ENCODE peak calls at places on chromosomes 7 and 10, in ten cellular contexts. J is SK-N-SH, R is K562, S is upper lobe of left lung, N is sigmoid colon, M is stomach, A is HepG2, V is H1, G is transverse colon, H is suprapubic skin. Q is an unnamed sample.

GRCh38 chr7:23275906-23276305 is 23.2 kb upstream of the MALSU1 start:
- DNase-seq in J (no peak), R (no peak), S (no peak), N (no peak), M (no peak), A (no peak), V (no peak), G (no peak), H (no peak), Q (no peak)

GRCh38 chr10:28788252-28788651 is 110.9 kb downstream of the BAMBI start:
- DNase-seq in J (no peak), R (no peak), S (no peak), N (no peak), M (no peak), A (no peak), V (no peak), G (no peak), H (no peak), Q (no peak)

GRCh38 chr10:80161321-80162084 is 29.0 kb downstream of the PLAC9 start:
- DNase-seq in J (peak; percentile 50), R (peak; percentile 52), S (no peak), N (no peak), M (no peak), A (peak; percentile 55), V (no peak), G (no peak), H (no peak), Q (no peak)

GRCh38 chr7:50717186-50717585 is 65.5 kb downstream of the GRB10 start:
- DNase-seq in J (no peak), R (no peak), S (no peak), N (no peak), M (no peak), A (no peak), V (no peak), G (no peak), H (no peak), Q (no peak)

GRCh38 chr10:33965795-33966581 is 631.5 kb upstream of the NRP1 start:
- DNase-seq in J (no peak), R (no peak), S (peak; percentile 22), N (no peak), M (no peak), A (peak; percentile 32), V (no peak), G (no peak), H (no peak), Q (no peak)

GRCh38 chr10:110897184-110897583 is 21.8 kb downstream of the BBIP1 start:
- DNase-seq in J (no peak), R (no peak), S (no peak), N (no peak), M (no peak), A (no peak), V (no peak), G (no peak), H (no peak), Q (no peak)

GRCh38 chr10:52979295-52980025 is 206.9 kb upstream of the MBL2 start:
- DNase-seq in J (no peak), R (no peak), S (no peak), N (no peak), M (no peak), A (no peak), V (no peak), G (no peak), H (no peak), Q (no peak)

GRCh38 chr10:31886885-31887284 is 41.7 kb downstream of the ARHGAP12 start:
- DNase-seq in J (no peak), R (no peak), S (no peak), N (no peak), M (no peak), A (no peak), V (no peak), G (no peak), H (no peak), Q (no peak)

GRCh38 chr10:79241990-79242619 is 105.2 kb upstream of the PPIF start:
- DNase-seq in J (peak; percentile 83), R (peak; percentile 54), S (peak; percentile 84), N (peak; percentile 88), M (peak; percentile 58), A (no peak), V (no peak), G (peak; percentile 64), H (peak; percentile 84), Q (no peak)

GRCh38 chr7:8702807-8703206 is 269.4 kb downstream of the NXPH1 start:
- DNase-seq in J (no peak), R (no peak), S (no peak), N (no peak), M (no peak), A (no peak), V (no peak), G (no peak), H (no peak), Q (no peak)

GRCh38 chr7:46145412-46145811 is 224.3 kb upstream of the IGFBP3 start:
- DNase-seq in J (no peak), R (no peak), S (no peak), N (no peak), M (no peak), A (peak; percentile 73), V (peak; percentile 79), G (no peak), H (no peak), Q (no peak)

GRCh38 chr7:89133357-89133756 is 337.8 kb upstream of the TEX47 start:
- DNase-seq in J (no peak), R (no peak), S (no peak), N (no peak), M (no peak), A (no peak), V (no peak), G (no peak), H (no peak), Q (no peak)

GRCh38 chr10:71648595-71649320 is 70.8 kb downstream of the C10orf105 start:
- DNase-seq in J (no peak), R (peak; percentile 72), S (no peak), N (no peak), M (no peak), A (no peak), V (no peak), G (peak; percentile 56), H (no peak), Q (no peak)

GRCh38 chr10:66828957-66829356 is 96.9 kb upstream of the LRRTM3 start:
- DNase-seq in J (no peak), R (no peak), S (no peak), N (no peak), M (no peak), A (no peak), V (no peak), G (no peak), H (no peak), Q (no peak)

GRCh38 chr7:140242057-140243031 is 65.6 kb upstream of the KDM7A start:
- DNase-seq in J (peak; percentile 81), R (peak; percentile 87), S (peak; percentile 74), N (no peak), M (peak; percentile 37), A (peak; percentile 20), V (no peak), G (peak; percentile 62), H (no peak), Q (no peak)

GRCh38 chr7:50056131-50056530 is 36.9 kb downstream of the ZPBP start:
- DNase-seq in J (no peak), R (no peak), S (no peak), N (no peak), M (no peak), A (no peak), V (no peak), G (no peak), H (no peak), Q (no peak)

GRCh38 chr7:6162650-6163366 is 109.6 kb downstream of the CYTH3 start:
- DNase-seq in J (no peak), R (no peak), S (no peak), N (peak; percentile 50), M (no peak), A (no peak), V (no peak), G (no peak), H (no peak), Q (no peak)

GRCh38 chr7:6163402-6163801 is 109.0 kb downstream of the CYTH3 start:
- DNase-seq in J (no peak), R (no peak), S (no peak), N (peak; percentile 64), M (no peak), A (no peak), V (no peak), G (no peak), H (no peak), Q (no peak)

GRCh38 chr7:6164010-6164409 is 108.4 kb downstream of the CYTH3 start:
- DNase-seq in J (no peak), R (no peak), S (no peak), N (peak; percentile 38), M (no peak), A (no peak), V (no peak), G (no peak), H (no peak), Q (no peak)

GRCh38 chr7:6161463-6162330 is 110.7 kb downstream of the CYTH3 start:
- DNase-seq in J (no peak), R (no peak), S (no peak), N (peak; percentile 34), M (no peak), A (no peak), V (no peak), G (no peak), H (no peak), Q (no peak)

DNA sequence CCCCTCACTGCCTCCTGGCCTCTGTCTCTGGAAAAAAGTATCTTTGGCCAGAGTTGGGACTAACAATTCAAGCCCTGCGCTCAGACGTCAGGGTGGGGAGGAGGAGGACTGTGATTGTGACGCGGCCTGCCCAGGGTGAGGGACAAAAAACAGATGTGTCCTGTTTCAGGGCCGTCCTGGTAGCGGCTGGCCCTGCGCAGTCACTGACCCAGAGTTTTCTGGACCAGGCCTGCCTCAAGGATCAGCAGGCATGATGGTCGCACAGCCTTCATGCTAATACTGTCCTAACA is 110.1 kb downstream of the CYTH3 start:
- DNase-seq in J (peak; percentile 77), R (no peak), S (no peak), N (peak; percentile 85), M (no peak), A (no peak), V (no peak), G (peak; percentile 19), H (peak; percentile 70), Q (no peak)
- TF ChIP-seq POLR2AphosphoS5 in J (no peak), R (no peak), S (no peak), N (peak; percentile 55), M (peak; percentile 10), A (no peak), V (no peak), G (no peak), H (no peak), Q (peak; percentile 61)

GRCh38 chr7:129918922-129919321 is 33.8 kb downstream of the UBE2H start:
- DNase-seq in J (no peak), R (no peak), S (no peak), N (no peak), M (no peak), A (no peak), V (no peak), G (no peak), H (no peak), Q (no peak)
- TF ChIP-seq EP300 in J (no peak), R (no peak), S (no peak), N (no peak), M (no peak), A (no peak), V (no peak), G (no peak), H (no peak), Q (no peak)

GRCh38 chr10:123855013-123855684 is 36.5 kb downstream of the CPXM2 start:
- DNase-seq in J (no peak), R (no peak), S (no peak), N (no peak), M (no peak), A (no peak), V (no peak), G (no peak), H (no peak), Q (no peak)
- H3K27ac ChIP-seq in J (no peak overlapping the region), R (no peak overlapping the region), S (no peak overlapping the region), N (peak overlapping the region; percentile 97), M (no peak overlapping the region), A (no peak overlapping the region), V (no peak overlapping the region), G (peak overlapping the region; percentile 84), H (no peak overlapping the region), Q (peak overlapping the region; percentile 4)

GRCh38 chr7:55198634-55199366 is 166.3 kb upstream of the LANCL2 start:
- DNase-seq in J (no peak), R (no peak), S (no peak), N (no peak), M (no peak), A (no peak), V (no peak), G (no peak), H (no peak), Q (no peak)
- TF ChIP-seq POLR2AphosphoS5 in J (no peak), R (no peak), S (no peak), N (no peak), M (no peak), A (no peak), V (no peak), G (no peak), H (no peak), Q (no peak)

Q was measured in esophagus muscularis mucosa.